ENCODE peak calls at places on chromosomes 11 and 22, in eight cellular contexts. Q, X, I, R, O, Z, W and B are unnamed samples. For H3K4me1, the result is how much of the 10 kb centered on the place peaks cover.

GRCh38 chr11:75028321-75029097 is 39.8 kb downstream of the NEU3 start:
- DNase-seq in Q (no peak), X (no peak), I (no peak), R (no peak), O (no peak), Z (no peak), W (no peak), B (no peak)

GRCh38 chr11:121464352-121464946 is 11.7 kb upstream of the SORL1-AS1 start:
- DNase-seq in Q (peak), X (peak), I (peak), R (peak), O (no peak), Z (peak), W (peak), B (peak)

GRCh38 chr22:20554824-20555223 is 47.4 kb downstream of the MED15 start:
- DNase-seq in Q (no peak), X (no peak), I (no peak), R (no peak), O (no peak), Z (no peak), W (no peak), B (no peak)

GRCh38 chr22:21568207-21569075 is 927 bp downstream of the UBE2L3 start:
- DNase-seq in Q (no peak), X (peak), I (peak), R (peak), O (peak), Z (no peak), W (peak), B (peak)

GRCh38 chr22:30079952-30080533 is at the start of gene HORMAD2:
- DNase-seq in Q (no peak), X (no peak), I (no peak), R (peak), O (no peak), Z (no peak), W (no peak), B (no peak)

GRCh38 chr22:35301370-35301874 is 1.7 kb downstream of the TOM1 start:
- DNase-seq in Q (peak), X (no peak), I (peak), R (no peak), O (no peak), Z (no peak), W (peak), B (peak)

GRCh38 chr11:131886201-131886600 is 515.8 kb downstream of the NTM start:
- DNase-seq in Q (no peak), X (no peak), I (no peak), R (no peak), O (no peak), Z (no peak), W (no peak), B (no peak)

GRCh38 chr11:75800728-75801361 is 14.2 kb upstream of the UVRAG start:
- DNase-seq in Q (no peak), X (no peak), I (no peak), R (no peak), O (no peak), Z (no peak), W (no peak), B (no peak)

GRCh38 chr11:25349537-25349936 is 852.7 kb downstream of the LUZP2 start:
- DNase-seq in Q (no peak), X (no peak), I (no peak), R (no peak), O (no peak), Z (no peak), W (no peak), B (no peak)

GRCh38 chr22:45034821-45035220 is 25.0 kb upstream of the PHF21B start:
- DNase-seq in Q (no peak), X (no peak), I (no peak), R (no peak), O (no peak), Z (no peak), W (no peak), B (no peak)

GRCh38 chr11:128058580-128059208 is 528.7 kb downstream of the ETS1 start:
- DNase-seq in Q (no peak), X (no peak), I (no peak), R (no peak), O (no peak), Z (no peak), W (no peak), B (no peak)

GRCh38 chr11:40387240-40387980 is 1072.0 kb downstream of the LRRC4C start:
- DNase-seq in Q (no peak), X (no peak), I (no peak), R (no peak), O (no peak), Z (no peak), W (no peak), B (no peak)

GRCh38 chr11:125441648-125442410 is 54.2 kb downstream of the FEZ1 start:
- DNase-seq in Q (no peak), X (no peak), I (no peak), R (no peak), O (no peak), Z (no peak), W (no peak), B (no peak)

GRCh38 chr11:112795142-112795815 is 165.9 kb upstream of the NCAM1 start:
- DNase-seq in Q (peak), X (no peak), I (no peak), R (peak), O (peak), Z (no peak), W (peak), B (peak)

GRCh38 chr22:44605486-44605885 is 96.5 kb upstream of the PRR5 start:
- DNase-seq in Q (no peak), X (no peak), I (no peak), R (no peak), O (no peak), Z (no peak), W (no peak), B (no peak)

GRCh38 chr11:17613983-17614382 is 66.9 kb downstream of the OTOG start:
- DNase-seq in Q (no peak), X (no peak), I (no peak), R (no peak), O (no peak), Z (no peak), W (no peak), B (no peak)

GRCh38 chr11:76793391-76793811 is 10.2 kb downstream of the TSKU start:
- DNase-seq in Q (peak), X (no peak), I (no peak), R (peak), O (no peak), Z (peak), W (no peak), B (no peak)

GRCh38 chr22:49352361-49353169 is 475.1 kb downstream of the BRD1 start:
- DNase-seq in Q (no peak), X (no peak), I (no peak), R (no peak), O (no peak), Z (no peak), W (no peak), B (no peak)

GRCh38 chr11:96168623-96169022 is 174.4 kb downstream of the MAML2 start:
- DNase-seq in Q (peak), X (no peak), I (no peak), R (peak), O (peak), Z (no peak), W (peak), B (no peak)

GRCh38 chr11:122863704-122864326 is 18.7 kb upstream of the JHY start:
- DNase-seq in Q (peak), X (peak), I (peak), R (peak), O (peak), Z (peak), W (peak), B (peak)

GRCh38 chr11:73227571-73228211 is 9.6 kb downstream of the P2RY2 start:
- DNase-seq in Q (no peak), X (no peak), I (peak), R (no peak), O (peak), Z (no peak), W (no peak), B (peak)

GRCh38 chr11:64947202-64947814 is 11.6 kb upstream of the GPHA2 start:
- DNase-seq in Q (no peak), X (no peak), I (no peak), R (no peak), O (no peak), Z (no peak), W (no peak), B (no peak)

GRCh38 chr11:106656646-106657045 is 361.6 kb downstream of the GUCY1A2 start:
- DNase-seq in Q (no peak), X (no peak), I (no peak), R (no peak), O (no peak), Z (no peak), W (no peak), B (no peak)

GRCh38 chr11:128294001-128294684 is 293.2 kb downstream of the ETS1 start:
- DNase-seq in Q (no peak), X (no peak), I (peak), R (no peak), O (no peak), Z (no peak), W (no peak), B (no peak)

GRCh38 chr11:105937738-105938137 is 84.3 kb downstream of the MSANTD4 start:
- DNase-seq in Q (no peak), X (no peak), I (no peak), R (no peak), O (no peak), Z (no peak), W (no peak), B (no peak)

GRCh38 chr22:22731374-22731676 is 86.9 kb downstream of the GGTLC2 start:
- DNase-seq in Q (no peak), X (no peak), I (no peak), R (no peak), O (no peak), Z (no peak), W (no peak), B (no peak)

GRCh38 chr11:68753300-68753699 is 2.0 kb upstream of the TESMIN start:
- DNase-seq in Q (no peak), X (no peak), I (no peak), R (no peak), O (no peak), Z (no peak), W (no peak), B (no peak)
- TF ChIP-seq CTCF in Q (no peak), X (no peak), I (no peak), R (no peak), O (no peak), Z (no peak), W (no peak), B (no peak)

DNA sequence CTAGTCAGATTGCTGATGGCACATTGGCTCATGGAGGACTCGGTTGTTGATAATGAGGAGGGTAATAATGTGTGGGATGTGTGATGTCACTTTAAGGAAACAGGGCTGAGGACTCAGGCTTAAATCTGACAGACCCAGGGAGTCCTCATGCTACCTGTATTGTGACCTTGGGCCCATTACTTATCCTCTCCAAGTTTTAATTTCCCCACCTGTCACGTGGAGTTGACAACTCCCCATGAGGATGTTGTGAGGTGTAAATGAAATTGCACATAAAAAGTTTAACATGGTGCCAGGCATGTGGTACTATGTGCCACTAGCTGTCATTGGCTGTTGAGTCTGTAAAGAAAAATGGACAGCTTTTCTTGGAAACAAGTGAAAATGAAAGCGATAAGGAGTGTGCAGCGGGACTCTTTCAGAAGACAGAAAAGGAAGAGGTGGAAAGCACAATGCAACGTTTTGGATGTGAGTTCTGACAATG is 15.3 kb downstream of the IL10RA start:
- DNase-seq in Q (no peak), X (no peak), I (no peak), R (no peak), O (no peak), Z (no peak), W (no peak), B (no peak)
- H3K4me3 ChIP-seq in Q (no peak), X (no peak), I (no peak), R (no peak), O (no peak), Z (no peak), W (no peak), B (no peak)

DNA sequence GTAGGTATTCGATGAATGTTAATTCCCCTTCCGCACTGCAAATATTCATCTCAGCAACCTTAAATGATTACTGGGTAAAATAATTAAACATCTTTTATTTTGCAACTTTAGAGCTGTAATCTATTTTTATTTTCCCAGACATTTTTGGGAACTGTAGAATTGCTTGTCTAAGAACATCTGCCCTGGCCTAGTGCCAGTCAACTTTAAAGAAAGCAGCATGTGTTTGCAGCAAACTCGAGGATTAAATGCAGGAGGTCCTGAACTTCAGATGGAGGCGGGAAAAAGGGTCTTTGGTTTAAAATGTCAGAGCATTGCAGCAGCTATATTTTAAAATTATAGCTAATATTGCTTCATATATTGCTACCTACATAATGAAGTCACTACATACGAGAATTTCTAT is 190.0 kb downstream of the PGR start:
- DNase-seq in Q (no peak), X (no peak), I (no peak), R (no peak), O (no peak), Z (no peak), W (no peak), B (no peak)
- H3K4me1 ChIP-seq in Q (under half), X (under half), I (under half), R (under half), O (under half), Z (under half), W (under half), B (under half)

GRCh38 chr22:41245917-41246499 is 5.3 kb upstream of the CHADL start:
- DNase-seq in Q (no peak), X (no peak), I (no peak), R (no peak), O (no peak), Z (no peak), W (no peak), B (no peak)
- TF ChIP-seq CTCF in Q (no peak), X (no peak), I (no peak), R (no peak), O (no peak), Z (no peak), W (no peak), B (no peak)

DNA sequence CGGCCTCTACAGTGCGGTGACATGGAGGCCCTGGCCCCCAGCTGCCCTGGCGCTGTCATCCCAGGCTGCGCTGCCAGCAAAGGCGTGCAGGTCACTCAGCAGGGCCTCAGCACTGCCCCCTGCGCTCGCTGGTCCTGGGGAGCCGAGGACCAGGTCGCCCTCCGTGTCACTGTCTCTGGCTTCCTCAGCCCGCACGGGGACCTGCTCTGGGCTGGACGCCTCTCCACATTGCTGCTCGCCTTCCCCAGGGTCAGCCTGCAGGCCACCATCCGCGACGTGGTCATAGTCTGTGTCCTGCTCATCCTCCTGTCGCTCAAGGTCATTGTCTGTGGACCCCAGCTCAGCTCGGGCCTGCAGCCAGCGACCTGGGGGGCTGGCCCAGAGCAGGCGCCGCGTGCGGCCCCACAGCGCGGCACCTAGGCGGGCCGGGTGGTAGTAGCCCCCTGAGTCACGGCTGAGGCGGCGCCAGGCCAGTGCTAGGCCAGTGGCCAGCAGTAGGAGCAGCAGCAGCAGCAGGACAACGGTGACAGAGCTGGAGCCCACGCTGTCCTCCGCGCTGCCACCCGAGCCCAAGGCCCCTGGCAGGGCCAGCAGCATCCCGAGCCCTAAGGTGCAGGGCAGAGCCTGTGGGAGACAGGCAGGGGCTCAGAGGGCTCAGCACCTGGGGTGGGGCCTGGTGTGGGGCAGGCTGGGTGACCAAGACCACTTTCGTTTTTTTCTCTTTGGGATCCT is 1.6 kb downstream of the PTPRCAP start:
- DNase-seq in Q (no peak), X (no peak), I (no peak), R (no peak), O (no peak), Z (no peak), W (no peak), B (no peak)
- H3K4me3 ChIP-seq in Q (no peak), X (no peak), I (no peak), R (no peak), O (peak), Z (no peak), W (no peak), B (no peak)

GRCh38 chr11:1733009-1733715 is 17.2 kb downstream of the IFITM10 start:
- DNase-seq in Q (no peak), X (no peak), I (no peak), R (no peak), O (no peak), Z (no peak), W (no peak), B (no peak)

GRCh38 chr11:1733716-1734351 is 16.6 kb downstream of the IFITM10 start:
- DNase-seq in Q (no peak), X (no peak), I (no peak), R (no peak), O (no peak), Z (no peak), W (no peak), B (no peak)

GRCh38 chr11:1736447-1736992 is 13.9 kb downstream of the IFITM10 start:
- DNase-seq in Q (no peak), X (no peak), I (no peak), R (no peak), O (no peak), Z (no peak), W (no peak), B (no peak)

GRCh38 chr11:1735271-1735670 is 15.1 kb downstream of the IFITM10 start:
- DNase-seq in Q (no peak), X (no peak), I (no peak), R (no peak), O (no peak), Z (no peak), W (no peak), B (no peak)

GRCh38 chr11:1734571-1735081 is 15.8 kb downstream of the IFITM10 start:
- DNase-seq in Q (no peak), X (no peak), I (no peak), R (no peak), O (no peak), Z (no peak), W (no peak), B (no peak)
- H3K4me1 ChIP-seq in Q (under half), X (under half), I (under half), R (under half), O (under half), Z (under half), W (under half), B (under half)

GRCh38 chr22:27827586-27828213 is 26.1 kb upstream of the MN1 start:
- DNase-seq in Q (no peak), X (no peak), I (no peak), R (peak), O (no peak), Z (peak), W (peak), B (no peak)

GRCh38 chr22:27828214-27828587 is 26.6 kb upstream of the MN1 start:
- DNase-seq in Q (no peak), X (no peak), I (no peak), R (no peak), O (no peak), Z (no peak), W (no peak), B (no peak)

GRCh38 chr22:27820896-27821866 is 19.6 kb upstream of the MN1 start:
- DNase-seq in Q (no peak), X (no peak), I (no peak), R (peak), O (no peak), Z (no peak), W (no peak), B (no peak)

GRCh38 chr22:27823221-27823620 is 21.7 kb upstream of the MN1 start:
- DNase-seq in Q (no peak), X (no peak), I (no peak), R (no peak), O (no peak), Z (no peak), W (no peak), B (no peak)

DNA sequence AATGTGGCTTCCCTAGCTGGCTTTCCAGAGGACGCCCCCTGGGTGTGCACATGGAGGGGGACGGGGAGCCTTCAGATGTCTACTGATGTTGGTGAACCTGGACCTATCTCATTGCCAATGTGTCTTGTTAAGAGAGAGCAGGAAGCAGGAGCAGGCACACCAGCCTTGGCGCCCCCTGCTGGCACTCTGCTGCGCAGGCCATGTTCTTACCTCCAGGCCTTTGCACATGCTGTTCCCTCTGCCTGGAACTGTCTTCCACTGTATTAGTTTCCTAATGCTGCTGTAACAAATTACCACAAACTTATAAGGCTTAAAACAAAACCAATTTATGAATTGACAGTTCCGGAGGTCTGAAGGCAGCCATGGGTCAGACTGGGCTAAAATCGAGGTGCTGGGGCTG is 23.6 kb upstream of the MN1 start:
- DNase-seq in Q (no peak), X (no peak), I (peak), R (peak), O (no peak), Z (no peak), W (no peak), B (no peak)
- TF ChIP-seq CTCF in Q (peak), X (peak), I (no peak), R (no peak), O (no peak), Z (no peak), W (no peak), B (no peak)

DNA sequence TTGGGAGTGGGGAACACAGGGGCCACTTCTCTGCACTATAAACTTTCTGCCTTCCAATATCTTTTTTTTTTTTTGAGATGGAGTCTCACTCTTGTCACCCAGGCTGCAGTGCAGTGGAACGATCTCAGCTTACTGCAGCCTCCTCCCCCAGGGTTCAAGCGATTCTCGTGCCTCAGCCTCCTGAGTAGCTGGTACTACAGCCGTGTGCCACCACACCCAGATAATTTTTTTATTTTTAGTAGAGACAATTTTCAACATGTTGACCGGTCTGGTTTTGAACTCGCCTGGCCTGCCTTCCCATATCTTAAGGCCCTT is 1.7 kb downstream of the SLC3A2 start:
- DNase-seq in Q (no peak), X (no peak), I (no peak), R (no peak), O (no peak), Z (no peak), W (no peak), B (no peak)
- H3K4me3 ChIP-seq in Q (peak), X (peak), I (no peak), R (no peak), O (peak), Z (peak), W (peak), B (peak)

GRCh38 chr22:36376265-36376664 is 11.5 kb downstream of the MYH9 start:
- DNase-seq in Q (no peak), X (no peak), I (no peak), R (no peak), O (no peak), Z (no peak), W (no peak), B (no peak)
- H3K4me1 ChIP-seq in Q (half or more), X (half or more), I (half or more), R (under half), O (under half), Z (under half), W (half or more), B (half or more)